ENCODE peak calls at places on chromosomes 12 and 14, in four cellular contexts. J is astrocyte of the spinal cord, K is heart right ventricle, W is brain microvascular endothelial cell. L is an unnamed sample.
A peak's percentile ranks its signal among the peaks of the same experiment; 100 is the strongest.

GRCh38 chr14:73289729-73290128 is 52.4 kb downstream of the PAPLN start:
- DNase-seq in J (no peak), K (no peak), W (no peak), L (peak; percentile 46)

GRCh38 chr12:6842075-6842474 is 1.4 kb downstream of the GNB3 start:
- DNase-seq in J (no peak), K (no peak), W (no peak), L (no peak)

GRCh38 chr12:120412421-120412820 is 25.5 kb upstream of the COX6A1 start:
- DNase-seq in J (no peak), K (no peak), W (no peak), L (no peak)

GRCh38 chr12:11769723-11770514 is 120.4 kb downstream of the ETV6 start:
- DNase-seq in J (no peak), K (no peak), W (no peak), L (no peak)

GRCh38 chr12:57889541-57889989 is 43.0 kb upstream of the CTDSP2 start:
- DNase-seq in J (peak; percentile 65), K (peak; percentile 76), W (peak; percentile 25), L (no peak)

GRCh38 chr12:90029317-90029716 is 320.7 kb upstream of the ATP2B1 start:
- DNase-seq in J (no peak), K (no peak), W (no peak), L (no peak)

GRCh38 chr14:72906316-72906715 is 12.4 kb upstream of the DPF3 start:
- DNase-seq in J (peak; percentile 81), K (no peak), W (no peak), L (no peak)

GRCh38 chr12:45762185-45763110 is 32.9 kb downstream of the ARID2 start:
- DNase-seq in J (peak; percentile 61), K (no peak), W (peak; percentile 49), L (no peak)

GRCh38 chr12:71955946-71956345 is 17.3 kb downstream of the TPH2 start:
- DNase-seq in J (peak; percentile 14), K (no peak), W (peak; percentile 24), L (no peak)

GRCh38 chr12:74171478-74171909 is 366.1 kb upstream of the ATXN7L3B start:
- DNase-seq in J (no peak), K (no peak), W (no peak), L (no peak)

GRCh38 chr14:52365071-52365470 is 51.0 kb downstream of the PTGER2 start:
- DNase-seq in J (peak; percentile 64), K (no peak), W (no peak), L (no peak)
- H3K4me3 ChIP-seq in J (no peak overlapping the region), K (no peak overlapping the region), W (no peak overlapping the region), L (no peak overlapping the region)

GRCh38 chr14:38207830-38208815 is at the start of gene SSTR1:
- DNase-seq in J (peak; percentile 5), K (no peak), W (no peak), L (no peak)

GRCh38 chr14:38207342-38207741 is 362 bp upstream of the SSTR1 start:
- DNase-seq in J (no peak), K (no peak), W (no peak), L (no peak)

GRCh38 chr14:38210168-38210567 is 2.5 kb downstream of the SSTR1 start:
- DNase-seq in J (peak; percentile 42), K (no peak), W (no peak), L (no peak)

GRCh38 chr14:38209572-38210159 is 2.0 kb downstream of the SSTR1 start:
- DNase-seq in J (no peak), K (no peak), W (no peak), L (no peak)

DNA sequence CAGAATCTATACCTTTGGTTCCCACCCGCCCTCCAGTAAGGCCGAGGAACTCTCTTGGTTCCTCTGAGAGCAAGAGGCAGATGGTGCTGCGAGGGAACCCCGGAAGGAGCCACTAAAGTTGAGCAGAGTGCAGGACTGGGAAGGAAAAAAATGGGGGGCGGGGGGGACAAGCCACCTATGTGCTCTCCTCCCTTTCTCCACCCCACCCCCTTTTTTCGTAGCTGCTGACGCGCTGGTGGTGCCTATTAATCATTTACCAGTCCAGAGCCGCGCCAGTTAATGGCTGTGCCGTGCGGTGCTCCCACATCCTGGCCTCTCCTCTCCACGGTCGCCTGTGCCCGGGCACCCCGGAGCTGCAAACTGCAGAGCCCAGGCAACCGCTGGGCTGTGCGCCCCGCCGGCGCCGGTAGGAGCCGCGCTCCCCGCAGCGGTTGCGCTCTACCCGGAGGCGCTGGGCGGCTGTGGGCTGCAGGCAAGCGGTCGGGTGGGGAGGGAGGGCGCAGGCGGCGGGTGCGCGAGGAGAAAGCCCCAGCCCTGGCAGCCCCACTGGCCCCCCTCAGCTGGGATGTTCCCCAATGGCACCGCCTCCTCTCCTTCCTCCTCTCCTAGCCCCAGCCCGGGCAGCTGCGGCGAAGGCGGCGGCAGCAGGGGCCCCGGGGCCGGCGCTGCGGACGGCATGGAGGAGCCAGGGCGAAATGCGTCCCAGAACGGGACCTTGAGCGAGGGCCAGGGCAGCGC is 1.3 kb downstream of the SSTR1 start:
- DNase-seq in J (peak; percentile 23), K (peak; percentile 24), W (no peak), L (no peak)
- H3K4me3 ChIP-seq in J (peak overlapping the region; percentile 27), K (peak overlapping the region; percentile 55), W (peak overlapping the region; percentile 22), L (no peak overlapping the region)

GRCh38 chr12:100043657-100044056 is 58.9 kb upstream of the ANKS1B start:
- DNase-seq in J (no peak), K (no peak), W (no peak), L (no peak)
- H3K4me3 ChIP-seq in J (no peak overlapping the region), K (no peak overlapping the region), W (no peak overlapping the region), L (no peak overlapping the region)

DNA sequence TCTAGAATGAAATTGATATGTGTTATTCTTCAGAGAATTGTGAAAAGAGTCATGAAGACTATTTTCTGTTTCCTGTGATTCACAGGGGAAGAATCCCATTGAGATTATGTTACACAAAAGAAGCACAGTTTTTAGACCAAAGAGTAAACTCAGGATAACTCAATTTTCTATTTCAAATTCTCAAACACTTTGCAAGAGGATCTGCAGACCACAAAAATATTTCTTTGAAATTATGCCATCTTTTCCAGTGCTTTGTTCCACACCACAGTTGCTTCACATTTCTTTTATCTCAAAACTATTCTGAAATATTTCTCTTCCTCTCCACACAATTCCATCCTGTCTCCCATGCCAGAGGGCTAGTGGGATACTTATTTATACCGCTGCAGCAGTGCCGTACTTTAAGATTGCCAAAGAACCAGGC is 188.9 kb upstream of the FOXG1 start:
- DNase-seq in J (peak; percentile 92), K (no peak), W (peak; percentile 11), L (no peak)
- H3K4me3 ChIP-seq in J (peak overlapping the region; percentile 47), K (no peak overlapping the region), W (peak overlapping the region; percentile 51), L (no peak overlapping the region)